ENCODE peak calls at places on chromosomes 11 and 22, in four cellular contexts. X is WTC11, C is HepG2, P is K562. F is an unnamed sample.

GRCh38 chr22:50730013-50730891 is 7.8 kb upstream of the ACR start:
- DNase-seq in X (peak; percentile 16), C (no peak), P (no peak), F (no peak)

GRCh38 chr11:46050065-46050464 is 71.2 kb downstream of the PHF21A start:
- DNase-seq in X (no peak), C (peak; percentile 27), P (no peak), F (no peak)

GRCh38 chr22:38172489-38173155 is 9.0 kb downstream of the PLA2G6 start:
- DNase-seq in X (no peak), C (peak; percentile 66), P (no peak), F (no peak)

GRCh38 chr11:94501522-94501921 is 7.7 kb downstream of the ANKRD49 start:
- DNase-seq in X (no peak), C (no peak), P (no peak), F (no peak)

GRCh38 chr22:50274311-50274710 is 4.1 kb upstream of the MAPK11 start:
- DNase-seq in X (no peak), C (peak; percentile 44), P (peak; percentile 43), F (peak; percentile 38)

GRCh38 chr11:43518407-43519165 is 159.9 kb downstream of the TTC17 start:
- DNase-seq in X (no peak), C (no peak), P (no peak), F (no peak)

GRCh38 chr11:11985016-11985715 is 23.3 kb downstream of the DKK3 start:
- DNase-seq in X (no peak), C (no peak), P (no peak), F (no peak)

GRCh38 chr22:49062155-49063039 is 765.3 kb downstream of the BRD1 start:
- DNase-seq in X (no peak), C (no peak), P (no peak), F (no peak)

GRCh38 chr11:78742430-78742829 is 167.8 kb upstream of the NARS2 start:
- DNase-seq in X (no peak), C (no peak), P (no peak), F (no peak)

GRCh38 chr11:27705873-27706820 is 5.9 kb upstream of the BDNF start:
- DNase-seq in X (peak; percentile 58), C (peak; percentile 20), P (peak; percentile 56), F (peak; percentile 53)

GRCh38 chr11:7667460-7667859 is 5.8 kb downstream of the CYB5R2 start:
- DNase-seq in X (no peak), C (no peak), P (no peak), F (no peak)

GRCh38 chr11:111561801-111562325 is 21.3 kb downstream of the LAYN start:
- DNase-seq in X (no peak), C (peak; percentile 63), P (no peak), F (no peak)

GRCh38 chr11:2314525-2315394 is 12.9 kb downstream of the TSPAN32 start:
- DNase-seq in X (no peak), C (no peak), P (no peak), F (no peak)

GRCh38 chr11:113992459-113993105 is 17.7 kb downstream of the HTR3A start:
- DNase-seq in X (no peak), C (no peak), P (no peak), F (no peak)

GRCh38 chr22:36998620-36999351 is 20.5 kb downstream of the TST start:
- DNase-seq in X (peak; percentile 46), C (no peak), P (no peak), F (no peak)

GRCh38 chr11:116342148-116342547 is 430.6 kb downstream of the BUD13 start:
- DNase-seq in X (no peak), C (peak; percentile 52), P (no peak), F (no peak)

GRCh38 chr11:74896311-74896710 is 52.6 kb downstream of the XRRA1 start:
- DNase-seq in X (no peak), C (peak; percentile 73), P (no peak), F (no peak)

GRCh38 chr11:130315354-130315970 is 745 bp upstream of the ZBTB44 start:
- DNase-seq in X (peak; percentile 77), C (no peak), P (no peak), F (no peak)

GRCh38 chr11:2807276-2807681 is 78.3 kb downstream of the CDKN1C start:
- DNase-seq in X (peak; percentile 9), C (peak; percentile 27), P (no peak), F (no peak)

GRCh38 chr11:2142300-2142759 is 3.1 kb upstream of the IGF2 start:
- DNase-seq in X (no peak), C (no peak), P (no peak), F (no peak)

GRCh38 chr11:58786693-58787092 is 55.0 kb upstream of the GLYAT start:
- DNase-seq in X (no peak), C (no peak), P (no peak), F (no peak)

GRCh38 chr11:10405858-10406592 is 49.0 kb upstream of the AMPD3 start:
- DNase-seq in X (peak; percentile 57), C (peak; percentile 80), P (peak; percentile 83), F (peak; percentile 78)

GRCh38 chr11:74485868-74486267 is 7.7 kb downstream of the LIPT2 start:
- DNase-seq in X (no peak), C (no peak), P (no peak), F (no peak)

GRCh38 chr22:39894554-39895092 is 1.1 kb upstream of the ENTHD1 start:
- DNase-seq in X (no peak), C (no peak), P (no peak), F (no peak)

GRCh38 chr11:113317297-113317696 is 2.9 kb downstream of the TTC12 start:
- DNase-seq in X (no peak), C (no peak), P (no peak), F (no peak)

GRCh38 chr22:36467946-36468345 is 13.5 kb downstream of the TXN2 start:
- DNase-seq in X (no peak), C (no peak), P (peak; percentile 63), F (peak; percentile 33)

GRCh38 chr11:17407575-17407974 is 19.1 kb upstream of the KCNJ11 start:
- DNase-seq in X (no peak), C (no peak), P (no peak), F (no peak)

GRCh38 chr22:20298110-20298802 is 21.6 kb downstream of the DGCR6L start:
- DNase-seq in X (peak; percentile 51), C (no peak), P (peak; percentile 29), F (no peak)
- TF ChIP-seq NR3C1 in X (no peak), C (no peak), P (peak; percentile 80), F (no peak)

DNA sequence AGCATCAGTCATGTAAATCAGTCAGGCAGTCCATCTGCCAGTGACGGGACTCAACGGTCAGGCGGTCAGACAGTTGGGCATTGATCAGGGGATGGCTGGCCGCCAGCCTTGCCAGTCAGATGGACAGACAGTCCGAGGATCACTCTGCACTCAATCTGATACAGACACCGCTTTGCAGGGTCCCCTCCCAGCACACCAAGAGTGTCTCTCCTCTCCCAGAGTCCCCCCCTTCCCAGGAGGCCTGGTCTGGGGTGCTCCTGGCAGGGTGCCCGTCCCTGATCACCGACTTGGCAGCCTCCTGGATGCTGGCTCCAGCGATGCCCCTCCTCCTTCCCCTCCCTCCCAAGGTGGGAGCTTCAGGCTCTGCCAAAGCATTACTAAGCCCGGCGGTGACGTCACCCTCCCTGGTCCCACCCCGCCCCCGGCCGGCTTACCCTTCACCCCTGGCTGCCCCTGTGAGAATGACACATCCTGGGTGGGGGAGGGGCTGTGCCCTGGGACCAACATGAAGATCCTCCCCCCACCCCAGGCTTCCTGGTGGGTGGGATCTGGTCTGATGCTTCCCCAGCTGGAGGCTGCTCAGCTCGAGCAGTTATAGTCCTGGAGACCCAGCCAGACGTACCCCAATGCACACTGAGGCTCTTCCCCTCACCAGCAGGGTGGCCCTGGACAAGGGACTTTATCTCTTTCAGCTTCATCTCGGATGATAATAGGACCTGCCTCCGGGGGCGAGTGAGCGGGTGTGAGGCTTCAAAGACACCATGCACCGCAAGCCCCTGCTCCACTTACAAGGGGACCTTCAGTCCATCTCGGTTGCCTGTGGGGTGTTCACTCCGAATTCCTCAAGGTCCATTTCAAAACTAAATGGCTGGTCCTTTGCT is 69.2 kb downstream of the CD82 start:
- DNase-seq in X (peak; percentile 80), C (no peak), P (peak; percentile 57), F (peak; percentile 38)
- TF ChIP-seq NR3C1 in X (no peak), C (no peak), P (no peak), F (no peak)

DNA sequence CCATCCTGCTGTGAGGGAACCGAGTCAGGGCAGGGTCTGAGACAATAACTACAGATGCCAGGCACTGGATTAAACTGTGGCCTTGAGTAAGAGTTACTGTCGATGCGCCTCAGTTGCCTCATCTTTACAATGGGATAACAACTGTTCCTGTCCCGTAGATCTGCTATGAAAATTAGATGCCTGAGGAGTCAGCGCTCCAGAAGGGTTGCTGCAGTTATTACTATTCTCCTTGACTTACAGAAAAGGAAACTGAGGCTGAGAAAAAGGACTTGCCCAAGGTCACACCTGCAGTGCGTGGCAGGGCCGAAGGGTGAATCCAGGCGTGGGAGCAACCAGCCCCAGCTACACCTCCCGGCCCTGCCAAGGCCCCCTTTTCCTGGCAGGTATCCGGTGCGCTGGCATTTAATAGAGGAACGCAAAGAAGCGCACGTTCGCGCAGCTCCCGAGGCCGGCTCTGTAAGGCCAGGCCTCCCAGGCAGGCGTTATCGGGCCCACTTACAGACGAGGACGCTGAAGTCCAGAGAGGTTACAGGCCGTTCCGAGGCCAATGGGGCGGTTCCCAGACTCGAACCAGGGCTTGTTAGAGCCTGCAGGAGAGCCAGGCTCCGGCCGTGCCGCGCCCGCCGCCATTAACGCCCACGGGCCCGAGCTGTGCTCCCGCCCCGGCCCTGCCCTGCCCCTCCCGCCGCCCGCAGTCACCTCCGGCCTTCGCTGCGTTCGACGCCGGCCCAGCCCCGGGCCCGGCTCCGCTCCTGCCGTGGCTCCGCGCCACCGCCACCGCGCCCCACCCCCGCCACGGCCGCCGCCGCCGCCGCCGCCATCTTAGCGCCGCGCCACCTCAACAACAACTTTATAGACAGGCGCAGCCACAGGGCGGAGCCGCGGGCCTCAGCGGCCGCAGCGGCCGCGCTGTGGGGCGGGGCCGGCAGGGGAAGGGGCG is at the start of gene C11orf68:
- DNase-seq in X (peak; percentile 32), C (no peak), P (no peak), F (peak; percentile 62)
- TF ChIP-seq NR3C1 in X (no peak), C (no peak), P (no peak), F (no peak)

DNA sequence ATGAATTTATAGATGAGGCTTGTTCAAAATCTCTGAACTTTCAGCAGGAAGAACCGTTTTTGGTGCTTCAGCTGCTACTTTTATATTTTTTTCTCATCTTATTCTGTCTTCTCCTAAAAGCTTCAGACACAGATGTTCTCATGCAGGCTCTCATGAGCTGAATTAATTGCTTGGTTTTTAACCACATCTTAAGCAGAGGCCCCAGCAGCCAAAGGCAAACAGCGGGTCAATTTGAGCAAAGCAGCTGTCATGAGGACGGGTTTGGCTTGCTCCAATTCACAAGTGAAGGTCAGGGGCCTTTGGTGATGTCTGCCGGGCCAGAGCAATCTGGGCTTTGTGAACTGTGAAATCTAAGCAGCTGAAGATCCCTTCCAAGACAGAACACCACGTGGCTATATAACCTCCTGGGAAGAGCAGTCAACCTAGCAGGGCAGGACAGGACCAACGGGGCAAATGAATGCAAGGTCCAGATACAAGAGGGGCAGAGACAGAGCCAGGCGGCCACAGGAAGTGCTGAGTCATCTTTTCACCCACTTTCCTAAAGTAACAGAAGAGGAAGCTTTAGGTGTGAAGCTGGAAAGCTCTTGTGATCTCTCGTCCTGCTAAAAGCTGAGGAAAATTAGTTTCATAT is 187.3 kb upstream of the B3GAT1 start:
- DNase-seq in X (no peak), C (no peak), P (peak; percentile 23), F (no peak)
- TF ChIP-seq NR3C1 in X (no peak), C (no peak), P (no peak), F (no peak)

GRCh38 chr11:68840661-68841653 is 759 bp downstream of the CPT1A start:
- DNase-seq in X (peak; percentile 53), C (no peak), P (peak; percentile 55), F (peak; percentile 42)
- TF ChIP-seq NR3C1 in X (no peak), C (no peak), P (no peak), F (no peak)

F was measured in A549.